ENCODE peak calls at places on chromosome 20, in five cellular contexts. One of them, this sample, is unnamed. For H3K9me3, the result is how much of the 10 kb centered on the place peaks cover.

GRCh38 chr20:54172856-54173652 is 732 bp downstream of the CYP24A1 start:
- DNase-seq in right cardiac atrium: peak
- DNase-seq in neural progenitor cell: peak
- DNase-seq in SJSA1: no peak
- DNase-seq in K562: no peak
- DNase-seq in this sample: no peak

GRCh38 chr20:49713779-49714712 is at the start of gene B4GALT5:
- DNase-seq in right cardiac atrium: peak
- DNase-seq in neural progenitor cell: peak
- DNase-seq in SJSA1: peak
- DNase-seq in K562: peak
- DNase-seq in this sample: peak

GRCh38 chr20:46183768-46184167 is 65.7 kb downstream of the CD40 start:
- DNase-seq in right cardiac atrium: no peak
- DNase-seq in neural progenitor cell: no peak
- DNase-seq in SJSA1: no peak
- DNase-seq in K562: no peak
- DNase-seq in this sample: no peak

GRCh38 chr20:8357703-8358102 is 225.6 kb downstream of the PLCB1 start:
- DNase-seq in right cardiac atrium: no peak
- DNase-seq in neural progenitor cell: no peak
- DNase-seq in SJSA1: no peak
- DNase-seq in K562: no peak
- DNase-seq in this sample: no peak

GRCh38 chr20:36114707-36115106 is 39.8 kb upstream of the EPB41L1 start:
- DNase-seq in right cardiac atrium: no peak
- DNase-seq in neural progenitor cell: no peak
- DNase-seq in SJSA1: no peak
- DNase-seq in K562: no peak
- DNase-seq in this sample: no peak

GRCh38 chr20:53738039-53738944 is 144.7 kb upstream of the ZNF217 start:
- DNase-seq in right cardiac atrium: peak
- DNase-seq in neural progenitor cell: peak
- DNase-seq in SJSA1: peak
- DNase-seq in K562: peak
- DNase-seq in this sample: no peak

GRCh38 chr20:51767867-51768758 is at the start of gene ATP9A:
- DNase-seq in right cardiac atrium: peak
- DNase-seq in neural progenitor cell: peak
- DNase-seq in SJSA1: no peak
- DNase-seq in K562: no peak
- DNase-seq in this sample: no peak

GRCh38 chr20:21719592-21720214 is 14.2 kb downstream of the PAX1 start:
- DNase-seq in right cardiac atrium: no peak
- DNase-seq in neural progenitor cell: peak
- DNase-seq in SJSA1: peak
- DNase-seq in K562: peak
- DNase-seq in this sample: peak

GRCh38 chr20:53984781-53985518 is 85.4 kb downstream of the BCAS1 start:
- DNase-seq in right cardiac atrium: no peak
- DNase-seq in neural progenitor cell: no peak
- DNase-seq in SJSA1: no peak
- DNase-seq in K562: no peak
- DNase-seq in this sample: no peak

GRCh38 chr20:62675156-62675871 is 33.0 kb downstream of the SLCO4A1 start:
- DNase-seq in right cardiac atrium: peak
- DNase-seq in neural progenitor cell: no peak
- DNase-seq in SJSA1: peak
- DNase-seq in K562: no peak
- DNase-seq in this sample: no peak

DNA sequence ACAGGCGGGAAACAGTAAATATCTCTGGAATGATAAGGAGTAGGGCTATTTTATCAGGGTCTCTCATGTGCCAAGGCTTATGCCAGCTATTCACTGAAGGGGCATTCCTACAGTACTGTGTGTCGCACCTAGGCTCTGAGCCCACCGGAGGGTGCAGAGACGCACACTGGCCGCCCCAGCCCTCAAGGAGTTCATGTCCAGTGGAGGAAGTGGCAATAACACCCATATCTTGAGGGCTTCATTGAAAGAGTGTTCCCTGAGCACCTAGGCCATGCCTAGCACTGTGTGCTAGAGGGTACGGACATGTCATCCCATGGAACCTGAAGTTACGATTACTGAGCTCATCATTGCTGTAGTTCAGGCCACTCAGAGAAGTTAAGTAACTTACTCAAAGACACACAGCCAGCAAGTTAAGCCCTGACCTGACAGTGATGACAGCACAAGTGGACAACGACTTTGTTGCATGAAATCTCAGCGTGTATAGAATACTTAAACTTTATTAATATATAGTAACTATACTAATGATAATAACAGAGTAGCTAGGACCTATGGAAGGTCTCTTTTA is 8.7 kb downstream of the CCN5 start:
- DNase-seq in right cardiac atrium: no peak
- DNase-seq in neural progenitor cell: no peak
- DNase-seq in SJSA1: no peak
- DNase-seq in K562: no peak
- DNase-seq in this sample: no peak
- H3K27ac ChIP-seq in right cardiac atrium: no peak
- H3K27ac ChIP-seq in neural progenitor cell: no peak
- H3K27ac ChIP-seq in SJSA1: peak
- H3K27ac ChIP-seq in K562: no peak
- H3K27ac ChIP-seq in this sample: no peak

GRCh38 chr20:55528482-55528881 is 476.8 kb downstream of the CBLN4 start:
- DNase-seq in right cardiac atrium: no peak
- DNase-seq in neural progenitor cell: no peak
- DNase-seq in SJSA1: no peak
- DNase-seq in K562: no peak
- DNase-seq in this sample: no peak
- H3K9me3 ChIP-seq in right cardiac atrium: under half
- H3K9me3 ChIP-seq in neural progenitor cell: under half
- H3K9me3 ChIP-seq in SJSA1: under half
- H3K9me3 ChIP-seq in K562: under half
- H3K9me3 ChIP-seq in this sample: under half

GRCh38 chr20:19887566-19888268 is 129.4 kb upstream of the NAA20 start:
- DNase-seq in right cardiac atrium: no peak
- DNase-seq in neural progenitor cell: no peak
- DNase-seq in SJSA1: no peak
- DNase-seq in K562: no peak
- DNase-seq in this sample: no peak

GRCh38 chr20:19889011-19889953 is 127.9 kb upstream of the NAA20 start:
- DNase-seq in right cardiac atrium: peak
- DNase-seq in neural progenitor cell: no peak
- DNase-seq in SJSA1: peak
- DNase-seq in K562: no peak
- DNase-seq in this sample: no peak

GRCh38 chr20:19888269-19888669 is 128.9 kb upstream of the NAA20 start:
- DNase-seq in right cardiac atrium: no peak
- DNase-seq in neural progenitor cell: no peak
- DNase-seq in SJSA1: no peak
- DNase-seq in K562: no peak
- DNase-seq in this sample: no peak

GRCh38 chr20:19893356-19893755 is 123.8 kb upstream of the NAA20 start:
- DNase-seq in right cardiac atrium: no peak
- DNase-seq in neural progenitor cell: no peak
- DNase-seq in SJSA1: no peak
- DNase-seq in K562: no peak
- DNase-seq in this sample: no peak

DNA sequence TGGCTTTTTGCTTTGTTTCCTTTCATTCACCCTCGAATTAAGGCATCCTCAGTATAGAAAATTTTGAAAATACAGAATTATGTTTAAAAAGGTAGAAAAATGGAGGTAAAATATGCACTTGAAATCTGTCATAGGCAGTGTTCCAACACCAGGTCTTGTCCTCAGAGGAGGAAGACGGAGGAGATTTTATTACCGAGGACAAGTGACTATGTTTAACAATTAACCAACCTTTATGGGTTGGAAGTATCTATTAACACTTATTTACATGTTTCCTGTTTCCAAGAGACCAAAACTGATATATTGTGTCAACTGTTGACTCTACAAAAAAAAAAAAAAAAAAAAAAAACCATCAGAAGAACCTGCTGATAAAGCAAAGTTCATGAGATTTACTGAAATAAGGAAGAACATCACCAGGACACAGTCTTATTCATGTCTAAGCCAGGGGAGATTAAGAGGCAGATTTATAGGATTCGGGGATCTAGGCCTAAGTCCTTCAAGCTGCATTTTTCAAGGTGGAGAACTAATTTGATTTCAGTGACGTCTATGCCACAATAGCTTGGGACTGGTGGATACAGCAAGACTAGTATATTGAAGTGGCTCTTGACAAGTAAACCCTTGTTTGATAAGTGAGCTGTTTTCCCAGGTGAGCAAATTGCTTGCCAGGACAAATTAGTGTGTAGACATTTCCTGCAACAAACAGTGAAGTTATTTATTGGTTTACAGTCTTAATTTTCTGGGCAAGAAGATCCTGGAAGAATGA is 126.6 kb upstream of the NAA20 start:
- DNase-seq in right cardiac atrium: no peak
- DNase-seq in neural progenitor cell: no peak
- DNase-seq in SJSA1: no peak
- DNase-seq in K562: no peak
- DNase-seq in this sample: no peak
- H3K27ac ChIP-seq in right cardiac atrium: no peak
- H3K27ac ChIP-seq in neural progenitor cell: no peak
- H3K27ac ChIP-seq in SJSA1: peak
- H3K27ac ChIP-seq in K562: no peak
- H3K27ac ChIP-seq in this sample: no peak

GRCh38 chr20:29300579-29301551 is 1956.6 kb upstream of the DEFB115 start:
- DNase-seq in right cardiac atrium: peak
- DNase-seq in neural progenitor cell: no peak
- DNase-seq in SJSA1: no peak
- DNase-seq in K562: no peak
- DNase-seq in this sample: no peak

GRCh38 chr20:29299811-29300578 is 1957.5 kb upstream of the DEFB115 start:
- DNase-seq in right cardiac atrium: no peak
- DNase-seq in neural progenitor cell: no peak
- DNase-seq in SJSA1: no peak
- DNase-seq in K562: no peak
- DNase-seq in this sample: no peak

GRCh38 chr20:29298271-29298590 is 1959.2 kb upstream of the DEFB115 start:
- DNase-seq in right cardiac atrium: no peak
- DNase-seq in neural progenitor cell: no peak
- DNase-seq in SJSA1: no peak
- DNase-seq in K562: no peak
- DNase-seq in this sample: no peak

GRCh38 chr20:29297411-29298270 is 1959.8 kb upstream of the DEFB115 start:
- DNase-seq in right cardiac atrium: no peak
- DNase-seq in neural progenitor cell: no peak
- DNase-seq in SJSA1: no peak
- DNase-seq in K562: no peak
- DNase-seq in this sample: peak

DNA sequence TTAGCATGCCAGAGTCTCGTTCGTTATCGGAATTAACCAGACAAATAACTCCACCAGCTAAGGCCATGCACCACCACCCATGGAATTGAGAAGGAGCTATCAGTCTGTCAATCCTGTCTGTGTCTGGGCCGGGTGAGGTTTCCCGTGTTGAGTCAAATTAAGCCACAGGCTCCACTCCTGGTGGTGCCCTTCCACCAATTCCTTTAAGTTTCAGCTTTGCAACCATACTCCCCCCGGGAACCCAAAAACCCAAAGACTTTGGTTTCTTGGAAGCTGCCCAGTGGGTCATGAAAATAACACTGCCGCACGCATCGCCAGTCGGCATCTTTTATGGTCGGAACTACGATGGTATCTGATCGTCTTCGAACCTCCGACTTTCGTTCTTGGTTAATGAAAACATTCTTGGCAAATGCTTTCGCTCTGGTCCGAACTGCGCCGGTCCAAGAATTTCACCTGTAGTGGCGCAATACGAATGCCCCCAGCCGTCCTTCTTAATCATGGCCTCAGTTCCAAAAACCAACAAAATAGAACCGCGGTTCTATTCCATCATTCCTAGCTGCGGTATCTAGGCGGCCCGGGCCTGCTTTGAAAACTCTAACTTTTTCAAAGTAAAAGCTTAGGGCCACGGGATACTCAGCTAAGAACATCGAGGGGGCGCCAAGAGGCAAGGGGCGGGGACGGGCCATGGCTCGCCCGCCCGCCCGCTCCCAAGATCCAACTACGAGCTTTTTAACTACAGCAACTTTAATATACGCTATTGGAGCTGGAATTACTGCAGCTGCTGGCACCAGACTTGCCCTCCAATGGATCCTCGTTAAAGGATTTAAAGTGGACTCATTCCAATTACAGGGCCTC is 1958.5 kb upstream of the DEFB115 start:
- DNase-seq in right cardiac atrium: no peak
- DNase-seq in neural progenitor cell: no peak
- DNase-seq in SJSA1: no peak
- DNase-seq in K562: no peak
- DNase-seq in this sample: no peak
- H3K9me3 ChIP-seq in right cardiac atrium: under half
- H3K9me3 ChIP-seq in neural progenitor cell: under half
- H3K9me3 ChIP-seq in SJSA1: under half
- H3K9me3 ChIP-seq in K562: under half
- H3K9me3 ChIP-seq in this sample: under half

DNA sequence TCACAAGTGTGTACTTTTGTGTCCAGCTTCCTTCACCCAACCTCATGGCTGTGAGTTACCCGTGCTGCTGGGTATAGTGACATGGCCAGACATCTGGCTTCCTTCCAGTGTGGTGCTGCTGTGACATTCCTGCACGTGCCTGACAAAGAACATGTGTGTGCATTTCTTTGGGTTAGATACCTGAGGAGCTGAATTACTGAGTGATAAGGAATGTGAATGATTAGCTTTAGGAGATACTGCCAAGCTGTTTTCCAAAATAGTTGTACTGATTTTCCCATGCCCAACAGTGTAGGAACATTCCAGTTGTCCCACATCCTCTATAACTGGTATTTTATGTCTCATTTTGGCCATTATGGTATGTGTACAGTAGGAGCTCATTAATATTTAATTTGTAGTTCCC is 132.5 kb downstream of the PREX1 start:
- DNase-seq in right cardiac atrium: no peak
- DNase-seq in neural progenitor cell: no peak
- DNase-seq in SJSA1: no peak
- DNase-seq in K562: no peak
- DNase-seq in this sample: no peak
- H3K27ac ChIP-seq in right cardiac atrium: no peak
- H3K27ac ChIP-seq in neural progenitor cell: no peak
- H3K27ac ChIP-seq in SJSA1: no peak
- H3K27ac ChIP-seq in K562: no peak
- H3K27ac ChIP-seq in this sample: no peak

GRCh38 chr20:19070681-19071441 is 141.6 kb upstream of the SLC24A3 start:
- DNase-seq in right cardiac atrium: no peak
- DNase-seq in neural progenitor cell: no peak
- DNase-seq in SJSA1: no peak
- DNase-seq in K562: no peak
- DNase-seq in this sample: no peak

GRCh38 chr20:19071902-19072498 is 140.4 kb upstream of the SLC24A3 start:
- DNase-seq in right cardiac atrium: no peak
- DNase-seq in neural progenitor cell: no peak
- DNase-seq in SJSA1: no peak
- DNase-seq in K562: no peak
- DNase-seq in this sample: no peak

GRCh38 chr20:19071442-19071717 is 141.1 kb upstream of the SLC24A3 start:
- DNase-seq in right cardiac atrium: no peak
- DNase-seq in neural progenitor cell: peak
- DNase-seq in SJSA1: no peak
- DNase-seq in K562: no peak
- DNase-seq in this sample: no peak

GRCh38 chr20:19070036-19070435 is 142.4 kb upstream of the SLC24A3 start:
- DNase-seq in right cardiac atrium: no peak
- DNase-seq in neural progenitor cell: no peak
- DNase-seq in SJSA1: no peak
- DNase-seq in K562: no peak
- DNase-seq in this sample: no peak

GRCh38 chr20:19067986-19068385 is 144.5 kb upstream of the SLC24A3 start:
- DNase-seq in right cardiac atrium: no peak
- DNase-seq in neural progenitor cell: no peak
- DNase-seq in SJSA1: no peak
- DNase-seq in K562: no peak
- DNase-seq in this sample: no peak
- H3K9me3 ChIP-seq in right cardiac atrium: under half
- H3K9me3 ChIP-seq in neural progenitor cell: under half
- H3K9me3 ChIP-seq in SJSA1: under half
- H3K9me3 ChIP-seq in K562: under half
- H3K9me3 ChIP-seq in this sample: under half

This sample was measured in CD8-positive, alpha-beta T cell.